ENCODE peak calls at places on chromosome 9, in four cellular contexts. G is stimulated activated CD8-positive, alpha-beta memory T cell treated with anti-CD3 and anti-CD28 coated beads, Interleukin-2, amount 100 ng/mL, for 1 hour; V is amygdala; W is Right ventricle myocardium inferior. J is an unnamed sample.

GRCh38 chr9:124079176-124079925 is 67.8 kb downstream of the LHX2 start:
- DNase-seq in G (no peak), V (peak), W (no peak), J (no peak)

GRCh38 chr9:126114850-126115460 is 211.7 kb upstream of the MVB12B start:
- DNase-seq in G (no peak), V (no peak), W (no peak), J (no peak)

GRCh38 chr9:114910541-114910940 is 19.9 kb downstream of the TNFSF8 start:
- DNase-seq in G (no peak), V (no peak), W (no peak), J (no peak)

GRCh38 chr9:137286980-137287383 is 9.5 kb downstream of the TOR4A start:
- DNase-seq in G (no peak), V (no peak), W (no peak), J (peak)

GRCh38 chr9:106890621-106891020 is 27.7 kb downstream of the ZNF462 start:
- DNase-seq in G (no peak), V (no peak), W (no peak), J (no peak)

GRCh38 chr9:14271078-14271673 is 42.8 kb downstream of the NFIB start:
- DNase-seq in G (no peak), V (no peak), W (no peak), J (peak)

GRCh38 chr9:134177186-134177585 is 12.8 kb upstream of the RNU6ATAC start:
- DNase-seq in G (no peak), V (no peak), W (no peak), J (no peak)

GRCh38 chr9:107755267-107755666 is 265.7 kb upstream of the KLF4 start:
- DNase-seq in G (no peak), V (no peak), W (no peak), J (no peak)

GRCh38 chr9:137301086-137301947 is 754 bp downstream of the NRARP start:
- DNase-seq in G (no peak), V (no peak), W (peak), J (peak)

GRCh38 chr9:755454-756381 is 85.8 kb upstream of the DMRT1 start:
- DNase-seq in G (no peak), V (no peak), W (no peak), J (no peak)

GRCh38 chr9:110104201-110104845 is 103.6 kb downstream of the C9orf152 start:
- DNase-seq in G (no peak), V (no peak), W (no peak), J (peak)

J was measured in left kidney.